ENCODE peak calls at places on chromosomes 16 and 17, in nine cellular contexts. One of them, this sample, is unnamed.

GRCh38 chr17:62923515-62924150 is 42.4 kb upstream of the TANC2 start:
- DNase-seq in cardiac muscle cell: no peak
- DNase-seq in hypothalamus: no peak
- DNase-seq in GM06990: no peak
- DNase-seq in AG04450: no peak
- DNase-seq in stimulated activated naive B cell treated with anti-CD40 and anti-IgM and Interleukin-4, amounts not matched to agents 10 μg/mL and 1 μg/mL and 100 μg/mL, for 72 hours: no peak
- DNase-seq in GM23338: no peak
- DNase-seq in LHCN-M2: no peak
- DNase-seq in ELR: no peak
- DNase-seq in this sample: no peak

GRCh38 chr17:7842380-7842949 is 8.4 kb downstream of the KDM6B start:
- DNase-seq in cardiac muscle cell: no peak
- DNase-seq in hypothalamus: peak
- DNase-seq in GM06990: peak
- DNase-seq in AG04450: peak
- DNase-seq in stimulated activated naive B cell treated with anti-CD40 and anti-IgM and Interleukin-4, amounts not matched to agents 10 μg/mL and 1 μg/mL and 100 μg/mL, for 72 hours: peak
- DNase-seq in GM23338: no peak
- DNase-seq in LHCN-M2: peak
- DNase-seq in ELR: peak
- DNase-seq in this sample: no peak

GRCh38 chr16:88026964-88027938 is 76.0 kb downstream of the BANP start:
- DNase-seq in cardiac muscle cell: no peak
- DNase-seq in hypothalamus: no peak
- DNase-seq in GM06990: no peak
- DNase-seq in AG04450: no peak
- DNase-seq in stimulated activated naive B cell treated with anti-CD40 and anti-IgM and Interleukin-4, amounts not matched to agents 10 μg/mL and 1 μg/mL and 100 μg/mL, for 72 hours: no peak
- DNase-seq in GM23338: no peak
- DNase-seq in LHCN-M2: no peak
- DNase-seq in ELR: no peak
- DNase-seq in this sample: no peak

GRCh38 chr16:11552445-11552844 is 34.3 kb downstream of the LITAF start:
- DNase-seq in cardiac muscle cell: no peak
- DNase-seq in hypothalamus: no peak
- DNase-seq in GM06990: no peak
- DNase-seq in AG04450: no peak
- DNase-seq in stimulated activated naive B cell treated with anti-CD40 and anti-IgM and Interleukin-4, amounts not matched to agents 10 μg/mL and 1 μg/mL and 100 μg/mL, for 72 hours: no peak
- DNase-seq in GM23338: no peak
- DNase-seq in LHCN-M2: no peak
- DNase-seq in ELR: no peak
- DNase-seq in this sample: no peak

GRCh38 chr16:73949574-73950348 is 346.9 kb upstream of the PSMD7 start:
- DNase-seq in cardiac muscle cell: no peak
- DNase-seq in hypothalamus: no peak
- DNase-seq in GM06990: no peak
- DNase-seq in AG04450: peak
- DNase-seq in stimulated activated naive B cell treated with anti-CD40 and anti-IgM and Interleukin-4, amounts not matched to agents 10 μg/mL and 1 μg/mL and 100 μg/mL, for 72 hours: no peak
- DNase-seq in GM23338: no peak
- DNase-seq in LHCN-M2: peak
- DNase-seq in ELR: peak
- DNase-seq in this sample: no peak

GRCh38 chr17:31392856-31393748 is 1.6 kb downstream of the RAB11FIP4 start:
- DNase-seq in cardiac muscle cell: no peak
- DNase-seq in hypothalamus: no peak
- DNase-seq in GM06990: no peak
- DNase-seq in AG04450: no peak
- DNase-seq in stimulated activated naive B cell treated with anti-CD40 and anti-IgM and Interleukin-4, amounts not matched to agents 10 μg/mL and 1 μg/mL and 100 μg/mL, for 72 hours: no peak
- DNase-seq in GM23338: peak
- DNase-seq in LHCN-M2: no peak
- DNase-seq in ELR: no peak
- DNase-seq in this sample: peak

GRCh38 chr16:11316331-11317015 is 28.8 kb upstream of the RMI2 start:
- DNase-seq in cardiac muscle cell: no peak
- DNase-seq in hypothalamus: no peak
- DNase-seq in GM06990: no peak
- DNase-seq in AG04450: no peak
- DNase-seq in stimulated activated naive B cell treated with anti-CD40 and anti-IgM and Interleukin-4, amounts not matched to agents 10 μg/mL and 1 μg/mL and 100 μg/mL, for 72 hours: no peak
- DNase-seq in GM23338: peak
- DNase-seq in LHCN-M2: no peak
- DNase-seq in ELR: no peak
- DNase-seq in this sample: no peak

GRCh38 chr17:28634211-28634865 is 10.6 kb downstream of the BLTP2 start:
- DNase-seq in cardiac muscle cell: no peak
- DNase-seq in hypothalamus: no peak
- DNase-seq in GM06990: no peak
- DNase-seq in AG04450: no peak
- DNase-seq in stimulated activated naive B cell treated with anti-CD40 and anti-IgM and Interleukin-4, amounts not matched to agents 10 μg/mL and 1 μg/mL and 100 μg/mL, for 72 hours: no peak
- DNase-seq in GM23338: no peak
- DNase-seq in LHCN-M2: no peak
- DNase-seq in ELR: no peak
- DNase-seq in this sample: peak

GRCh38 chr16:49652441-49653175 is 203.3 kb downstream of the ZNF423 start:
- DNase-seq in cardiac muscle cell: no peak
- DNase-seq in hypothalamus: no peak
- DNase-seq in GM06990: no peak
- DNase-seq in AG04450: no peak
- DNase-seq in stimulated activated naive B cell treated with anti-CD40 and anti-IgM and Interleukin-4, amounts not matched to agents 10 μg/mL and 1 μg/mL and 100 μg/mL, for 72 hours: no peak
- DNase-seq in GM23338: no peak
- DNase-seq in LHCN-M2: no peak
- DNase-seq in ELR: no peak
- DNase-seq in this sample: no peak

GRCh38 chr17:42294469-42295398 is 6.4 kb downstream of the STAT5A start:
- DNase-seq in cardiac muscle cell: no peak
- DNase-seq in hypothalamus: no peak
- DNase-seq in GM06990: no peak
- DNase-seq in AG04450: no peak
- DNase-seq in stimulated activated naive B cell treated with anti-CD40 and anti-IgM and Interleukin-4, amounts not matched to agents 10 μg/mL and 1 μg/mL and 100 μg/mL, for 72 hours: no peak
- DNase-seq in GM23338: no peak
- DNase-seq in LHCN-M2: no peak
- DNase-seq in ELR: no peak
- DNase-seq in this sample: peak

GRCh38 chr17:37358098-37358829 is 17.5 kb upstream of the C17orf78 start:
- DNase-seq in cardiac muscle cell: peak
- DNase-seq in hypothalamus: peak
- DNase-seq in GM06990: no peak
- DNase-seq in AG04450: no peak
- DNase-seq in stimulated activated naive B cell treated with anti-CD40 and anti-IgM and Interleukin-4, amounts not matched to agents 10 μg/mL and 1 μg/mL and 100 μg/mL, for 72 hours: peak
- DNase-seq in GM23338: peak
- DNase-seq in LHCN-M2: peak
- DNase-seq in ELR: peak
- DNase-seq in this sample: peak

GRCh38 chr17:82882715-82883446 is 43.1 kb upstream of the ZNF750 start:
- DNase-seq in cardiac muscle cell: no peak
- DNase-seq in hypothalamus: no peak
- DNase-seq in GM06990: no peak
- DNase-seq in AG04450: no peak
- DNase-seq in stimulated activated naive B cell treated with anti-CD40 and anti-IgM and Interleukin-4, amounts not matched to agents 10 μg/mL and 1 μg/mL and 100 μg/mL, for 72 hours: no peak
- DNase-seq in GM23338: no peak
- DNase-seq in LHCN-M2: no peak
- DNase-seq in ELR: no peak
- DNase-seq in this sample: no peak

GRCh38 chr17:44775136-44775837 is 16.5 kb downstream of the ADAM11 start:
- DNase-seq in cardiac muscle cell: no peak
- DNase-seq in hypothalamus: peak
- DNase-seq in GM06990: peak
- DNase-seq in AG04450: peak
- DNase-seq in stimulated activated naive B cell treated with anti-CD40 and anti-IgM and Interleukin-4, amounts not matched to agents 10 μg/mL and 1 μg/mL and 100 μg/mL, for 72 hours: peak
- DNase-seq in GM23338: peak
- DNase-seq in LHCN-M2: peak
- DNase-seq in ELR: peak
- DNase-seq in this sample: peak

GRCh38 chr17:69672924-69673323 is 258.4 kb downstream of the MAP2K6 start:
- DNase-seq in cardiac muscle cell: no peak
- DNase-seq in hypothalamus: no peak
- DNase-seq in GM06990: no peak
- DNase-seq in AG04450: no peak
- DNase-seq in stimulated activated naive B cell treated with anti-CD40 and anti-IgM and Interleukin-4, amounts not matched to agents 10 μg/mL and 1 μg/mL and 100 μg/mL, for 72 hours: no peak
- DNase-seq in GM23338: no peak
- DNase-seq in LHCN-M2: peak
- DNase-seq in ELR: peak
- DNase-seq in this sample: no peak

GRCh38 chr16:9665851-9666271 is 516.4 kb downstream of the GRIN2A start:
- DNase-seq in cardiac muscle cell: no peak
- DNase-seq in hypothalamus: no peak
- DNase-seq in GM06990: no peak
- DNase-seq in AG04450: no peak
- DNase-seq in stimulated activated naive B cell treated with anti-CD40 and anti-IgM and Interleukin-4, amounts not matched to agents 10 μg/mL and 1 μg/mL and 100 μg/mL, for 72 hours: no peak
- DNase-seq in GM23338: no peak
- DNase-seq in LHCN-M2: no peak
- DNase-seq in ELR: no peak
- DNase-seq in this sample: no peak

GRCh38 chr16:67939507-67940435 is 3.1 kb upstream of the PSMB10 start:
- DNase-seq in cardiac muscle cell: no peak
- DNase-seq in hypothalamus: no peak
- DNase-seq in GM06990: no peak
- DNase-seq in AG04450: no peak
- DNase-seq in stimulated activated naive B cell treated with anti-CD40 and anti-IgM and Interleukin-4, amounts not matched to agents 10 μg/mL and 1 μg/mL and 100 μg/mL, for 72 hours: no peak
- DNase-seq in GM23338: no peak
- DNase-seq in LHCN-M2: no peak
- DNase-seq in ELR: no peak
- DNase-seq in this sample: no peak

GRCh38 chr17:38572665-38573365 is 32.9 kb downstream of the SRCIN1 start:
- DNase-seq in cardiac muscle cell: peak
- DNase-seq in hypothalamus: peak
- DNase-seq in GM06990: no peak
- DNase-seq in AG04450: no peak
- DNase-seq in stimulated activated naive B cell treated with anti-CD40 and anti-IgM and Interleukin-4, amounts not matched to agents 10 μg/mL and 1 μg/mL and 100 μg/mL, for 72 hours: no peak
- DNase-seq in GM23338: peak
- DNase-seq in LHCN-M2: no peak
- DNase-seq in ELR: no peak
- DNase-seq in this sample: peak

GRCh38 chr16:85392756-85393673 is 220.1 kb upstream of the GSE1 start:
- DNase-seq in cardiac muscle cell: no peak
- DNase-seq in hypothalamus: no peak
- DNase-seq in GM06990: no peak
- DNase-seq in AG04450: no peak
- DNase-seq in stimulated activated naive B cell treated with anti-CD40 and anti-IgM and Interleukin-4, amounts not matched to agents 10 μg/mL and 1 μg/mL and 100 μg/mL, for 72 hours: no peak
- DNase-seq in GM23338: no peak
- DNase-seq in LHCN-M2: no peak
- DNase-seq in ELR: no peak
- DNase-seq in this sample: no peak

GRCh38 chr16:85303354-85303883 is 191.1 kb upstream of the CIBAR2 start:
- DNase-seq in cardiac muscle cell: peak
- DNase-seq in hypothalamus: peak
- DNase-seq in GM06990: peak
- DNase-seq in AG04450: no peak
- DNase-seq in stimulated activated naive B cell treated with anti-CD40 and anti-IgM and Interleukin-4, amounts not matched to agents 10 μg/mL and 1 μg/mL and 100 μg/mL, for 72 hours: peak
- DNase-seq in GM23338: peak
- DNase-seq in LHCN-M2: no peak
- DNase-seq in ELR: no peak
- DNase-seq in this sample: no peak

GRCh38 chr17:40326014-40326831 is 17.2 kb downstream of the RARA start:
- DNase-seq in cardiac muscle cell: no peak
- DNase-seq in hypothalamus: no peak
- DNase-seq in GM06990: peak
- DNase-seq in AG04450: no peak
- DNase-seq in stimulated activated naive B cell treated with anti-CD40 and anti-IgM and Interleukin-4, amounts not matched to agents 10 μg/mL and 1 μg/mL and 100 μg/mL, for 72 hours: peak
- DNase-seq in GM23338: no peak
- DNase-seq in LHCN-M2: no peak
- DNase-seq in ELR: no peak
- DNase-seq in this sample: no peak

GRCh38 chr16:2388875-2389433 is 40.3 kb upstream of the CCNF start:
- DNase-seq in cardiac muscle cell: no peak
- DNase-seq in hypothalamus: no peak
- DNase-seq in GM06990: no peak
- DNase-seq in AG04450: peak
- DNase-seq in stimulated activated naive B cell treated with anti-CD40 and anti-IgM and Interleukin-4, amounts not matched to agents 10 μg/mL and 1 μg/mL and 100 μg/mL, for 72 hours: no peak
- DNase-seq in GM23338: no peak
- DNase-seq in LHCN-M2: peak
- DNase-seq in ELR: peak
- DNase-seq in this sample: peak

GRCh38 chr16:89043636-89044393 is 49.8 kb upstream of the ACSF3 start:
- DNase-seq in cardiac muscle cell: no peak
- DNase-seq in hypothalamus: no peak
- DNase-seq in GM06990: no peak
- DNase-seq in AG04450: no peak
- DNase-seq in stimulated activated naive B cell treated with anti-CD40 and anti-IgM and Interleukin-4, amounts not matched to agents 10 μg/mL and 1 μg/mL and 100 μg/mL, for 72 hours: no peak
- DNase-seq in GM23338: no peak
- DNase-seq in LHCN-M2: no peak
- DNase-seq in ELR: no peak
- DNase-seq in this sample: no peak

GRCh38 chr17:62630365-62631085 is 3.1 kb downstream of the MRC2 start:
- DNase-seq in cardiac muscle cell: no peak
- DNase-seq in hypothalamus: no peak
- DNase-seq in GM06990: no peak
- DNase-seq in AG04450: no peak
- DNase-seq in stimulated activated naive B cell treated with anti-CD40 and anti-IgM and Interleukin-4, amounts not matched to agents 10 μg/mL and 1 μg/mL and 100 μg/mL, for 72 hours: no peak
- DNase-seq in GM23338: no peak
- DNase-seq in LHCN-M2: peak
- DNase-seq in ELR: peak
- DNase-seq in this sample: no peak

GRCh38 chr16:81633147-81633619 is 145.9 kb upstream of the PLCG2 start:
- DNase-seq in cardiac muscle cell: no peak
- DNase-seq in hypothalamus: no peak
- DNase-seq in GM06990: no peak
- DNase-seq in AG04450: no peak
- DNase-seq in stimulated activated naive B cell treated with anti-CD40 and anti-IgM and Interleukin-4, amounts not matched to agents 10 μg/mL and 1 μg/mL and 100 μg/mL, for 72 hours: no peak
- DNase-seq in GM23338: peak
- DNase-seq in LHCN-M2: no peak
- DNase-seq in ELR: no peak
- DNase-seq in this sample: no peak

GRCh38 chr17:8290043-8290442 is 1.6 kb downstream of the RANGRF start:
- DNase-seq in cardiac muscle cell: no peak
- DNase-seq in hypothalamus: no peak
- DNase-seq in GM06990: no peak
- DNase-seq in AG04450: no peak
- DNase-seq in stimulated activated naive B cell treated with anti-CD40 and anti-IgM and Interleukin-4, amounts not matched to agents 10 μg/mL and 1 μg/mL and 100 μg/mL, for 72 hours: no peak
- DNase-seq in GM23338: no peak
- DNase-seq in LHCN-M2: peak
- DNase-seq in ELR: peak
- DNase-seq in this sample: no peak

GRCh38 chr17:4516740-4517139 is 18.1 kb downstream of the SPNS2 start:
- DNase-seq in cardiac muscle cell: no peak
- DNase-seq in hypothalamus: no peak
- DNase-seq in GM06990: no peak
- DNase-seq in AG04450: peak
- DNase-seq in stimulated activated naive B cell treated with anti-CD40 and anti-IgM and Interleukin-4, amounts not matched to agents 10 μg/mL and 1 μg/mL and 100 μg/mL, for 72 hours: no peak
- DNase-seq in GM23338: no peak
- DNase-seq in LHCN-M2: no peak
- DNase-seq in ELR: no peak
- DNase-seq in this sample: no peak

GRCh38 chr16:51636913-51637743 is 486.1 kb upstream of the SALL1 start:
- DNase-seq in cardiac muscle cell: no peak
- DNase-seq in hypothalamus: no peak
- DNase-seq in GM06990: no peak
- DNase-seq in AG04450: no peak
- DNase-seq in stimulated activated naive B cell treated with anti-CD40 and anti-IgM and Interleukin-4, amounts not matched to agents 10 μg/mL and 1 μg/mL and 100 μg/mL, for 72 hours: no peak
- DNase-seq in GM23338: peak
- DNase-seq in LHCN-M2: no peak
- DNase-seq in ELR: peak
- DNase-seq in this sample: no peak

GRCh38 chr16:77584205-77584859 is 138.0 kb upstream of the NUDT7 start:
- DNase-seq in cardiac muscle cell: peak
- DNase-seq in hypothalamus: no peak
- DNase-seq in GM06990: no peak
- DNase-seq in AG04450: peak
- DNase-seq in stimulated activated naive B cell treated with anti-CD40 and anti-IgM and Interleukin-4, amounts not matched to agents 10 μg/mL and 1 μg/mL and 100 μg/mL, for 72 hours: peak
- DNase-seq in GM23338: peak
- DNase-seq in LHCN-M2: peak
- DNase-seq in ELR: peak
- DNase-seq in this sample: peak

GRCh38 chr17:40122466-40122943 is 734 bp downstream of the MSL1 start:
- DNase-seq in cardiac muscle cell: peak
- DNase-seq in hypothalamus: no peak
- DNase-seq in GM06990: peak
- DNase-seq in AG04450: no peak
- DNase-seq in stimulated activated naive B cell treated with anti-CD40 and anti-IgM and Interleukin-4, amounts not matched to agents 10 μg/mL and 1 μg/mL and 100 μg/mL, for 72 hours: peak
- DNase-seq in GM23338: peak
- DNase-seq in LHCN-M2: no peak
- DNase-seq in ELR: peak
- DNase-seq in this sample: peak

GRCh38 chr17:1231456-1231855 is 38.8 kb upstream of the BHLHA9 start:
- DNase-seq in cardiac muscle cell: no peak
- DNase-seq in hypothalamus: no peak
- DNase-seq in GM06990: no peak
- DNase-seq in AG04450: no peak
- DNase-seq in stimulated activated naive B cell treated with anti-CD40 and anti-IgM and Interleukin-4, amounts not matched to agents 10 μg/mL and 1 μg/mL and 100 μg/mL, for 72 hours: no peak
- DNase-seq in GM23338: no peak
- DNase-seq in LHCN-M2: no peak
- DNase-seq in ELR: no peak
- DNase-seq in this sample: no peak

GRCh38 chr17:21235921-21236320 is 17.3 kb downstream of the NATD1 start:
- DNase-seq in cardiac muscle cell: no peak
- DNase-seq in hypothalamus: no peak
- DNase-seq in GM06990: no peak
- DNase-seq in AG04450: no peak
- DNase-seq in stimulated activated naive B cell treated with anti-CD40 and anti-IgM and Interleukin-4, amounts not matched to agents 10 μg/mL and 1 μg/mL and 100 μg/mL, for 72 hours: no peak
- DNase-seq in GM23338: no peak
- DNase-seq in LHCN-M2: no peak
- DNase-seq in ELR: no peak
- DNase-seq in this sample: no peak